ENCODE peak calls at places on chromosomes 5 and 9, in four cellular contexts. N is fibroblast of the aortic adventitia, C is fibroblast of mammary gland, X is Peyer's patch. U is an unnamed sample.

GRCh38 chr9:88433583-88434240 is 45.5 kb downstream of the SPIN1 start:
- DNase-seq in N (peak), C (peak), X (no peak), U (no peak)

GRCh38 chr9:111957856-111958631 is 61.4 kb downstream of the UGCG start:
- DNase-seq in N (peak), C (peak), X (no peak), U (no peak)

GRCh38 chr9:94812343-94812742 is 85.8 kb downstream of the AOPEP start:
- DNase-seq in N (peak), C (peak), X (no peak), U (no peak)

GRCh38 chr5:1445895-1446601 is 808 bp upstream of the SLC6A3 start:
- DNase-seq in N (no peak), C (no peak), X (peak), U (no peak)

GRCh38 chr9:21028476-21028875 is 3.0 kb downstream of the HACD4 start:
- DNase-seq in N (no peak), C (peak), X (no peak), U (no peak)

GRCh38 chr9:19161257-19162025 is 34.1 kb upstream of the PLIN2 start:
- DNase-seq in N (peak), C (peak), X (peak), U (peak)

GRCh38 chr9:27292646-27293045 is 4.3 kb downstream of the EQTN start:
- DNase-seq in N (peak), C (peak), X (no peak), U (no peak)

GRCh38 chr5:68415177-68416085 is 199.9 kb downstream of the PIK3R1 start:
- DNase-seq in N (no peak), C (no peak), X (no peak), U (no peak)

GRCh38 chr5:57456056-57456455 is 26.6 kb downstream of the ACTBL2 start:
- DNase-seq in N (no peak), C (no peak), X (no peak), U (no peak)

GRCh38 chr5:108084105-108084504 is 297.8 kb downstream of the FBXL17 start:
- DNase-seq in N (peak), C (peak), X (no peak), U (no peak)

GRCh38 chr9:19028835-19029451 is 4.1 kb downstream of the SAXO1 start:
- DNase-seq in N (peak), C (peak), X (peak), U (no peak)

GRCh38 chr9:6676254-6676928 is 30.9 kb upstream of the GLDC start:
- DNase-seq in N (no peak), C (no peak), X (no peak), U (no peak)

GRCh38 chr5:84870369-84870768 is 485.7 kb upstream of the EDIL3 start:
- DNase-seq in N (no peak), C (no peak), X (no peak), U (no peak)

GRCh38 chr5:56060276-56061110 is 65.7 kb upstream of the IL6ST start:
- DNase-seq in N (no peak), C (no peak), X (no peak), U (no peak)

GRCh38 chr5:74251106-74252032 is 389.2 kb downstream of the ENC1 start:
- DNase-seq in N (peak), C (peak), X (no peak), U (no peak)

GRCh38 chr5:33441241-33441844 is 578 bp downstream of the TARS1 start:
- DNase-seq in N (no peak), C (no peak), X (peak), U (no peak)

GRCh38 chr9:111094433-111095421 is 56.5 kb upstream of the LPAR1 start:
- DNase-seq in N (peak), C (peak), X (no peak), U (no peak)

GRCh38 chr5:111075520-111075919 is 4.0 kb downstream of the TSLP start:
- DNase-seq in N (peak), C (peak), X (no peak), U (no peak)

GRCh38 chr5:33891731-33892418 is at the start of gene ADAMTS12:
- DNase-seq in N (peak), C (peak), X (no peak), U (no peak)

GRCh38 chr5:38445374-38446028 is 110.9 kb downstream of the LIFR start:
- DNase-seq in N (no peak), C (peak), X (no peak), U (no peak)

GRCh38 chr5:38443390-38443789 is 113.1 kb downstream of the LIFR start:
- DNase-seq in N (no peak), C (no peak), X (no peak), U (no peak)

GRCh38 chr5:38446029-38446522 is 110.4 kb downstream of the LIFR start:
- DNase-seq in N (no peak), C (no peak), X (no peak), U (no peak)

GRCh38 chr5:38438757-38439156 is 117.7 kb downstream of the LIFR start:
- DNase-seq in N (no peak), C (no peak), X (no peak), U (no peak)

DNA sequence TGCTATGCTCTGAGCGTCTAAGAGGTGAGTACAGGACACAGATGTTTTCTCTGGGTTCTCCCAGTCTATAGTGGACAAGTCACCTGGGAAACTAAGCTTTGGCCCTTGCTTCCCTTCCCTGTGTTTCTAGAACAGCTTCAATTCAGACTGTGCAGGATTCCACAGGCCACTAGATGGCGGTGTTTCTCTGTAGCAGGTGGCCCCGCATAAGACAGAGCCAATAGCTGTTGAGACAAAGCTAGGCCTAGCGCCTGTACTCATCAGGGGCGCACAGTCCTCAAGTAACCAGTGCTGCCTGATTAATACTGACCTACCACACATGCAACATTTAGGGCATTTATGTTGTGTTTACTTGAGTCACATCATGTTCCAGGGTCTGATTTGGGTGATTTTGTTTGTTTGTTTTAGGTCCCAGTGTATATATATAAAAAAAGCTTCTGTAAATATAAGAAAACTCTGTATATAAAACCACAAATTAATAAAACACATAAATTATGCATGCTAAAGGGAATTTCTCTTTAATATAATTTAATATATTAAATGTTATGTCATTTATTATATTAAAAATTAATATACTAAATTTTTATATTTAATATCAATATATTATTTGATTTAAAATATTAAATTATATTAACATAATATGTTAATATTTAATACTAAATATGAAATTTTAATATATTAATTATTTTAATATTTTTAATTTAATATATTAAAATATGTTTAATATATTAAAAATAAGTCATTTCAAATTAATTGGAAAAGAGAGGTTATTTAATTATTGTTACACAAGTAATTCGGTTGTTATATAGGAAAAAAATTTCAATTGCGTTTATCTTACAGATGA is 114.5 kb downstream of the LIFR start:
- DNase-seq in N (peak), C (peak), X (peak), U (peak)
- TF ChIP-seq CTCF in N (peak), C (peak), X (peak), U (peak)

DNA sequence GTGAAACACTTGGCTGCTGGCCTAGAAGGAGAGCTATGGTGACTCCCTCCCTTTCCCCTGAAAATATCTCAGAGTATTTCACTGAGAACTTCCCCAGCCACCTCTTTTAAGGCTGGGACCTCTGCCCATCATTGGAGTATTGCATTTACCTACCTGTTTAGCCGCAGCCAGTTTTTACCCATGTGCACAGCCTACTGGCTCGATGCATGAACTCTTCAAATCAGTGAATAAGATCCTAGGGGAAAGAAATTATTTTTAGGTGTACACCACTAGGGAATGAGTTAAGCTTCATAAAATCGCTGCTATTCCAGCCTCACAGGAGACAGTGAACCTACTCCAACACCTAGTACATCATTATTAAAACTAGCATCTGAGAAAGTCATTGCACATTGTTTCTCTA is 16.8 kb upstream of the FAM174A start:
- DNase-seq in N (no peak), C (no peak), X (no peak), U (no peak)
- TF ChIP-seq CTCF in N (no peak), C (no peak), X (no peak), U (no peak)

GRCh38 chr5:15683332-15683731 is 183.4 kb downstream of the FBXL7 start:
- DNase-seq in N (no peak), C (no peak), X (no peak), U (no peak)
- TF ChIP-seq CTCF in N (peak), C (no peak), X (no peak), U (no peak)

DNA sequence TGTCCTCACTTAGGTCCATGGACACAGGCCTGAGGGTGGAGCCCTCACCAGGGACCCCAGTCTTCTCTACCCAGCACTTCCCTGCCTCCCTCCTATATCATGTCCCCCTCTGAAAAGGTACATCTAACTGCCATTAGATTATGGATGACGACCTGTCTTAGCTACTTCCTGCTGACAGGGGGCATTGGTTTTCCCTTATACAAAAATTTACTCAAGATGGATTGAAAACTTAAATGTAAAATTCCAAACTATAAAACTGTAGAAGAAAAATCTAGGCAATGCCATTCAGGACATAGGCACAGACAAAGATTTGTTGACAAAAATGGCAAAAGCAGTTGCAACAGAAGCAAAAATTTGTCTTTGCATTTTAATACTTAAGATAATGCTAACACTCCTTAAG is 623.2 kb upstream of the FAM174A start:
- DNase-seq in N (no peak), C (no peak), X (no peak), U (no peak)
- TF ChIP-seq CTCF in N (no peak), C (no peak), X (no peak), U (no peak)

GRCh38 chr9:98482248-98482647 is 226.5 kb downstream of the GABBR2 start:
- DNase-seq in N (no peak), C (no peak), X (no peak), U (no peak)
- TF ChIP-seq CTCF in N (no peak), C (no peak), X (no peak), U (no peak)

DNA sequence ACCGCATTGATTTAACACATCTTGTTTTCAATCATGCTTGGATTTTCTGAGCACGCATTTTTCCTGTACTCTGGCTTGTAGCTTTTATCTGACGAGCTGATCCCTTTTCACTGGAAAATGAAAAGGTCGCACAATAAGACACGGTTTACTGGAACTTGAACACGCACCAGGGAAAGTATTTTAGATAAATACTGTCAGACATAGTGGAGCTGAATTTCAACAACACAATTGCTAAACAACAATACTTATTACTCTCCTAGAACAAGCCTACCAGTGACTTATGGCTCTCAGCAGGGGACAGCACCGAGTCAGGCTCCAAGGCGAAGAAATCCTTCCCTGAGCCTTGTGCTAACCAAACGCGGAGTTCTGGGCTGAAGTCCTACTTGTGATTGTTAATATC is 359.8 kb downstream of the EBF1 start:
- DNase-seq in N (peak), C (peak), X (no peak), U (no peak)
- TF ChIP-seq CTCF in N (peak), C (peak), X (no peak), U (no peak)

U was measured in omental fat pad.